ENCODE peak calls at places on chromosomes 2 and 18, in four cellular contexts. Z is GM12878, S is GM12891, L is K562. J is an unnamed sample.

GRCh38 chr18:61464551-61465102 is 131.4 kb downstream of the CDH20 start:
- DNase-seq in Z (no peak), S (no peak), L (no peak), J (no peak)

GRCh38 chr2:145065278-145065677 is 545.4 kb upstream of the ZEB2 start:
- DNase-seq in Z (no peak), S (no peak), L (no peak), J (no peak)

GRCh38 chr2:120867290-120868231 is 131.9 kb downstream of the GLI2 start:
- DNase-seq in Z (no peak), S (no peak), L (peak; percentile 37), J (no peak)

GRCh38 chr18:63869374-63869773 is 18.1 kb upstream of the SERPINB2 start:
- DNase-seq in Z (no peak), S (no peak), L (no peak), J (peak; percentile 98)

GRCh38 chr18:6661692-6662415 is 67.7 kb upstream of the ARHGAP28 start:
- DNase-seq in Z (no peak), S (no peak), L (no peak), J (no peak)

GRCh38 chr2:225337183-225337582 is 62.3 kb upstream of the NYAP2 start:
- DNase-seq in Z (no peak), S (no peak), L (no peak), J (no peak)

GRCh38 chr18:79199691-79200374 is 130.6 kb downstream of the ATP9B start:
- DNase-seq in Z (no peak), S (no peak), L (no peak), J (no peak)

GRCh38 chr2:179569834-179570233 is 291.6 kb downstream of the ZNF385B start:
- DNase-seq in Z (no peak), S (no peak), L (no peak), J (no peak)

GRCh38 chr2:19048593-19049264 is 309.7 kb downstream of the OSR1 start:
- DNase-seq in Z (no peak), S (no peak), L (no peak), J (no peak)

GRCh38 chr2:237982039-237982725 is 15.4 kb downstream of the UBE2F start:
- DNase-seq in Z (no peak), S (no peak), L (no peak), J (no peak)

GRCh38 chr2:173370198-173370597 is 15.5 kb downstream of the CDCA7 start:
- DNase-seq in Z (no peak), S (no peak), L (no peak), J (no peak)

GRCh38 chr2:60260646-60261296 is 292.7 kb downstream of the BCL11A start:
- DNase-seq in Z (no peak), S (no peak), L (no peak), J (peak; percentile 50)

GRCh38 chr18:75067996-75068645 is 140.8 kb downstream of the PTGR3 start:
- DNase-seq in Z (no peak), S (no peak), L (no peak), J (no peak)

GRCh38 chr2:133718688-133719201 is 150.5 kb upstream of the NCKAP5 start:
- DNase-seq in Z (no peak), S (no peak), L (no peak), J (no peak)

GRCh38 chr2:121248766-121249343 is 36.1 kb downstream of the TFCP2L1 start:
- DNase-seq in Z (no peak), S (no peak), L (no peak), J (no peak)

GRCh38 chr2:79860233-79861058 is 347.6 kb downstream of the CTNNA2 start:
- DNase-seq in Z (no peak), S (no peak), L (peak; percentile 10), J (peak; percentile 2)

GRCh38 chr2:99279969-99280695 is 20.9 kb downstream of the LYG1 start:
- DNase-seq in Z (no peak), S (no peak), L (no peak), J (no peak)

GRCh38 chr2:238869293-238870124 is 21.6 kb downstream of the TWIST2 start:
- DNase-seq in Z (no peak), S (no peak), L (no peak), J (no peak)

GRCh38 chr18:48711651-48712486 is 173.0 kb downstream of the CTIF start:
- DNase-seq in Z (no peak), S (no peak), L (peak; percentile 39), J (peak; percentile 34)

GRCh38 chr2:9637330-9637729 is 6.5 kb upstream of the YWHAQ start:
- DNase-seq in Z (no peak), S (no peak), L (no peak), J (no peak)

GRCh38 chr18:45930953-45931352 is 36.2 kb downstream of the EPG5 start:
- DNase-seq in Z (no peak), S (no peak), L (no peak), J (no peak)

GRCh38 chr18:26056291-26056690 is 34.1 kb downstream of the SS18 start:
- DNase-seq in Z (no peak), S (no peak), L (no peak), J (no peak)

GRCh38 chr18:23872701-23873550 is 141.6 kb upstream of the TTC39C start:
- DNase-seq in Z (no peak), S (no peak), L (no peak), J (no peak)

GRCh38 chr2:199470672-199471442 is 13.1 kb upstream of the SATB2 start:
- DNase-seq in Z (no peak), S (no peak), L (no peak), J (no peak)

GRCh38 chr2:158973511-158973956 is 5.1 kb downstream of the TANC1 start:
- DNase-seq in Z (no peak), S (no peak), L (no peak), J (no peak)

GRCh38 chr2:226466124-226466523 is 333.5 kb downstream of the IRS1 start:
- DNase-seq in Z (no peak), S (no peak), L (no peak), J (no peak)

GRCh38 chr2:226466589-226466988 is 333.0 kb downstream of the IRS1 start:
- DNase-seq in Z (no peak), S (no peak), L (no peak), J (no peak)

GRCh38 chr2:226464380-226464779 is 335.2 kb downstream of the IRS1 start:
- DNase-seq in Z (no peak), S (no peak), L (no peak), J (no peak)

GRCh38 chr2:226467633-226468032 is 332.0 kb downstream of the IRS1 start:
- DNase-seq in Z (no peak), S (no peak), L (no peak), J (no peak)

DNA sequence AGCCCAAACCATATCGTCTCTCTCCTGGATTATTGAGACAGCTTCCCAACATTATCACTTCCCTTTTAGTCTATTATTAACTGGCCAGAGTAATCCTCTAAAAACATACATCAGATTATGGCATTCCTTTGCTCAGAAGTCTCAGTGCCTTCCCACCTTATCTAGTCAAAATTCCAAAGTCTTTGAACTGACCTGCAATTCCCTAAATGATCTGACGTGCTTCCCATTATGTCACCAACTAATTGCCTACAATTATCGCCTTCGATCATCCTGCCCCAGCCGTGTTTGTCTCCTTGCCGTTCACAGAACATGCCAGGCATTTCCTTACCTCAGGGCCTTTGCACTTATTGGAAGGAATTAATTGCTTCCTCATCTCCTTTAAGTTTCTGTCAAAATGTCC is 332.4 kb downstream of the IRS1 start:
- DNase-seq in Z (no peak), S (no peak), L (no peak), J (no peak)
- TF ChIP-seq SPI1 in Z (no peak), S (no peak), L (no peak), J (no peak)

GRCh38 chr2:66171530-66171929 is 263.4 kb upstream of the MEIS1 start:
- DNase-seq in Z (no peak), S (no peak), L (no peak), J (no peak)
- TF ChIP-seq POLR2AphosphoS5 in Z (no peak), S (no peak), L (no peak), J (no peak)

GRCh38 chr2:3102915-3103569 is 274.6 kb downstream of the EIPR1 start:
- DNase-seq in Z (no peak), S (no peak), L (no peak), J (no peak)
- TF ChIP-seq SPI1 in Z (no peak), S (no peak), L (no peak), J (no peak)

DNA sequence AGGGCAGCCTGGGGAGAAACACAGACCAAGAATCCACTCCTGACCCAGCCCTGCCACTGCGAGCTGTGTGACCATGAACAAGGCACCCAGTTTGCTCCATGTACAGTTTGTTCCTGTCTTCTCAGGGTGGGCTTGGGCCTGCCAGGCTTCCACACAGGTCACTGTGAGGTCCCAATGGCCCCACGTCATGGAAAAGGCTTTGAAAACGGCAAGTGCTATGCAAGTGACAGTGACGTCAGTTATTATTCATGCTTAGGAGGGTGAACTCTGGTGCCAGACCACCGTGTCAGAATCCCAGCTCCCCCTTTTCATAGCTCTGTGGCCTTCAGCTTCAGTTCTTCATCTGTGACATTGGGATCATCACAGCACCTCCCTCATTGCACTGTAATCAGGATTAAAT is 87.1 kb downstream of the TNS1 start:
- DNase-seq in Z (no peak), S (no peak), L (no peak), J (no peak)
- TF ChIP-seq POLR2AphosphoS5 in Z (no peak), S (no peak), L (no peak), J (no peak)

DNA sequence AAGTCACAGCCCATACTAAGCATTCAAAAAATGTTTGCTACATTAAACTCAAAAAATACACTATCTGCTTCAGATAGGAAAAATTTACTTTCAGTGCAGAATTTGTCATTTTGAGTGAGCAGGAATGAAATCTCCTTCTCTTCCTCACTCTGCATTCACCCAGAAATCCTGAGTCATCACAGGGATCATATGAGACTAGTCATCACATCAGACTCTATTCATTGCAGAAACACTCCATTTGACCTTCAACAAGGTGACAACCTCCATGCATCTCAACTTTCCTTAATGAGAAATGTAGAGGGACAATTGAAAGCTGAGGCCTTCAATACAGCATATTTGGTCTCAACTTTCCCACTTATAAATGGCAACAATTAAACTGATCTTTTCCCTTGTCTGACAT is 130.4 kb upstream of the CYP26B1 start:
- DNase-seq in Z (no peak), S (no peak), L (no peak), J (no peak)
- TF ChIP-seq SPI1 in Z (no peak), S (no peak), L (no peak), J (no peak)

GRCh38 chr2:8541223-8541622 is 140.6 kb upstream of the ID2 start:
- DNase-seq in Z (no peak), S (no peak), L (no peak), J (no peak)

GRCh38 chr2:8540552-8541055 is 141.3 kb upstream of the ID2 start:
- DNase-seq in Z (no peak), S (no peak), L (no peak), J (no peak)

GRCh38 chr2:8538531-8538930 is 143.3 kb upstream of the ID2 start:
- DNase-seq in Z (no peak), S (no peak), L (no peak), J (no peak)

GRCh38 chr2:8538951-8539621 is 142.8 kb upstream of the ID2 start:
- DNase-seq in Z (no peak), S (no peak), L (no peak), J (no peak)

DNA sequence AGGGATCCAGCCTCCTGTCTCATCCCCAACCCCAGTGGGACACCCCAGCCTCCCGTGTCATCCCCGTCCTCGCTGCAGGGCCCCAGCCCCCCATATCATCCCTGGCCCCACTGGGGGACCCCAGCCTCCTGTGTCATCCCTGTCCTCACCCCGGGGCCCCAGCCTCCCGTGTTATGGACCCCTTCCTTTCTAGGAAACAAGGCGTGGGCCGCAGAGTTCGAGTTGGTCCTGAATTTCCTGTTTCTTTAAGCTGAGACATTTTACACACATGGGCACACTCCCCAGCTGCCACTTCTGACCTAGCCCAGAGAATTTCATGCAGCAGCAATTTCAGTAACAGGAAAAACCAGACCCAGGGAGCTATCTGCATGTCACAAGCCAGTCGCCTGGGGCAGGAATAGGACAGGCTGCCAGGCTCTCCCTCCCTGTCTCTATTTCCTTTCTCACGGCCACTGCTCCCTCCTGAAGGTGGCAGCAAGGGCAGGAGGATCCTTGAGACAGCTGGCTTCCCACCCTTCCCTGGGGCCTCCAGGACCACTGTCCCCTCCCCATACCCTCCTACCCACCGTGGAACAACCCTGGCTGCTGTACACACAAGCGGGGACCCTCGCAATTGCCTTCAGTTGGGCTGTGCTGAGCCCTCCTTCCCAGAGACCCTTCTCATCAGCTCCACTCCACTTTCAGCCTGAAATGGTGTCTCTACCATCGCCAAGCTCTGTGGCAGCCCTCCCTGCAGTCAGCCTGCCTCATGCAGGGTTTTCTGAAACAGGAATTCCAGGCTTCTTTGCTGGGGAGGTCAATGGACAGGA is 141.9 kb upstream of the ID2 start:
- DNase-seq in Z (no peak), S (no peak), L (no peak), J (peak; percentile 44)
- TF ChIP-seq POLR2AphosphoS5 in Z (no peak), S (no peak), L (no peak), J (no peak)

J was measured in HL-60.